ENCODE peak calls at places on chromosomes 6 and 20, in nine cellular contexts. C, B, E, M, X, Y, R, K and S are unnamed samples.

GRCh38 chr6:112833546-112834215 is 486.6 kb downstream of the RFPL4B start:
- DNase-seq in C (no peak), B (no peak), E (no peak), M (no peak), X (no peak), Y (no peak), R (no peak), K (no peak), S (no peak)

GRCh38 chr6:85552652-85553051 is 41.0 kb downstream of the SNX14 start:
- DNase-seq in C (no peak), B (no peak), E (no peak), M (no peak), X (no peak), Y (no peak), R (no peak), K (no peak), S (no peak)

GRCh38 chr20:61263084-61263695 is 11.1 kb downstream of the CDH4 start:
- DNase-seq in C (no peak), B (peak), E (no peak), M (no peak), X (no peak), Y (no peak), R (no peak), K (no peak), S (no peak)

GRCh38 chr6:4114123-4114522 is 21.3 kb downstream of the ECI2 start:
- DNase-seq in C (no peak), B (no peak), E (no peak), M (no peak), X (no peak), Y (no peak), R (no peak), K (no peak), S (no peak)

GRCh38 chr20:41393705-41394066 is 27.1 kb upstream of the EMILIN3 start:
- DNase-seq in C (no peak), B (no peak), E (no peak), M (no peak), X (no peak), Y (no peak), R (no peak), K (no peak), S (no peak)

GRCh38 chr6:169915769-169916550 is 164.5 kb downstream of the ERMARD start:
- DNase-seq in C (no peak), B (no peak), E (no peak), M (no peak), X (peak), Y (no peak), R (no peak), K (no peak), S (no peak)

GRCh38 chr6:90035047-90035678 is 140.9 kb downstream of the GJA10 start:
- DNase-seq in C (no peak), B (no peak), E (no peak), M (no peak), X (no peak), Y (no peak), R (no peak), K (no peak), S (no peak)

GRCh38 chr20:20448891-20449290 is 81.0 kb downstream of the INSM1 start:
- DNase-seq in C (no peak), B (no peak), E (no peak), M (no peak), X (no peak), Y (no peak), R (no peak), K (peak), S (no peak)

GRCh38 chr20:37007898-37008649 is 56.6 kb upstream of the SAMHD1 start:
- DNase-seq in C (no peak), B (no peak), E (no peak), M (no peak), X (no peak), Y (no peak), R (no peak), K (no peak), S (no peak)

GRCh38 chr6:101284131-101284530 is 109.4 kb upstream of the GRIK2 start:
- DNase-seq in C (no peak), B (no peak), E (no peak), M (no peak), X (peak), Y (no peak), R (no peak), K (no peak), S (no peak)

GRCh38 chr20:1434571-1435336 is 31.9 kb downstream of the NSFL1C start:
- DNase-seq in C (no peak), B (peak), E (no peak), M (no peak), X (no peak), Y (peak), R (no peak), K (peak), S (peak)

GRCh38 chr6:122116912-122117663 is 282.4 kb upstream of the HSF2 start:
- DNase-seq in C (no peak), B (no peak), E (no peak), M (no peak), X (no peak), Y (peak), R (no peak), K (no peak), S (no peak)

GRCh38 chr6:37724530-37725220 is 27.0 kb upstream of the MDGA1 start:
- DNase-seq in C (no peak), B (no peak), E (no peak), M (no peak), X (no peak), Y (no peak), R (no peak), K (no peak), S (no peak)

GRCh38 chr20:63740070-63740500 is 509 bp downstream of the SLC2A4RG start:
- DNase-seq in C (peak), B (peak), E (peak), M (peak), X (peak), Y (no peak), R (no peak), K (no peak), S (peak)

GRCh38 chr20:63482021-63482587 is 9.6 kb upstream of the KCNQ2 start:
- DNase-seq in C (no peak), B (no peak), E (no peak), M (no peak), X (no peak), Y (no peak), R (no peak), K (no peak), S (no peak)

GRCh38 chr6:151112130-151112529 is 127.6 kb upstream of the AKAP12 start:
- DNase-seq in C (no peak), B (no peak), E (no peak), M (no peak), X (no peak), Y (no peak), R (no peak), K (no peak), S (no peak)

GRCh38 chr20:63427724-63428330 is 44.6 kb downstream of the KCNQ2 start:
- DNase-seq in C (no peak), B (no peak), E (no peak), M (no peak), X (no peak), Y (no peak), R (no peak), K (no peak), S (no peak)